ENCODE peak calls at places on chromosomes 13 and 19, in ten cellular contexts. F is activated CD8-positive, alpha-beta memory T cell treated with anti-CD3 and anti-CD28 coated beads, Interleukin-2, amount 10 ng/mL, durations not matched to agents 7 days and 5 days; V is GM19239; A is germinal center; O is HT1080; W is EL; D is mucosa of gallbladder; H is GM10248; Y is SK-N-MC; R is MV-4-11. T is an unnamed sample.

GRCh38 chr13:39565036-39565949 is 37.7 kb downstream of the LHFPL6 start:
- DNase-seq in F (no peak), D (no peak), Y (peak; percentile 80), A (no peak), W (peak; percentile 97), O (peak; percentile 89), R (no peak), V (no peak), H (no peak), T (no peak)

GRCh38 chr19:56084835-56085536 is 36.1 kb downstream of the ZNF787 start:
- DNase-seq in Y (no peak), W (no peak), F (no peak), H (no peak), A (no peak), D (no peak), R (no peak), V (no peak), O (no peak), T (no peak)

GRCh38 chr19:19447536-19448237 is 42.2 kb downstream of the GATAD2A start:
- DNase-seq in Y (no peak), R (peak; percentile 37), D (no peak), F (peak; percentile 69), V (no peak), W (no peak), A (no peak), H (no peak), O (no peak), T (no peak)

GRCh38 chr13:99275093-99275469 is 16.9 kb upstream of the GPR18 start:
- DNase-seq in O (peak; percentile 88), A (no peak), Y (no peak), R (no peak), H (no peak), W (peak; percentile 57), F (peak; percentile 82), D (no peak), V (no peak), T (no peak)

GRCh38 chr19:4911786-4912672 is 2.7 kb downstream of the UHRF1 start:
- DNase-seq in R (peak; percentile 89), Y (no peak), W (peak; percentile 100), A (peak; percentile 79), D (peak; percentile 43), H (peak; percentile 65), O (peak; percentile 98), V (peak; percentile 47), F (peak; percentile 81), T (peak; percentile 78)

GRCh38 chr13:97284558-97284957 is 62.4 kb downstream of the MBNL2 start:
- DNase-seq in R (no peak), Y (no peak), D (no peak), V (no peak), O (no peak), W (no peak), F (no peak), H (no peak), A (no peak), T (no peak)

GRCh38 chr13:58085819-58086218 is 454.3 kb downstream of the PCDH17 start:
- DNase-seq in F (peak; percentile 40), A (no peak), V (no peak), D (no peak), R (peak; percentile 45), O (peak; percentile 62), H (no peak), W (no peak), Y (no peak), T (peak; percentile 3)

GRCh38 chr13:24737042-24737441 is 26.9 kb upstream of the RNF17 start:
- DNase-seq in R (no peak), W (no peak), H (no peak), D (no peak), A (no peak), O (no peak), V (no peak), Y (no peak), F (no peak), T (no peak)

GRCh38 chr19:55178781-55179569 is 1.1 kb downstream of the SYT5 start:
- DNase-seq in D (peak; percentile 58), A (peak; percentile 93), Y (no peak), R (peak; percentile 94), V (peak; percentile 97), O (peak; percentile 71), H (peak; percentile 95), W (peak; percentile 79), F (peak; percentile 96), T (peak; percentile 99)

GRCh38 chr13:19591864-19592263 is 30.5 kb upstream of the TPTE2 start:
- DNase-seq in A (no peak), F (no peak), V (no peak), R (peak; percentile 87), Y (no peak), D (no peak), H (no peak), W (no peak), O (no peak), T (no peak)

GRCh38 chr13:92657565-92657964 is 569.0 kb upstream of the GPC6 start:
- DNase-seq in A (no peak), D (no peak), F (no peak), V (no peak), Y (no peak), O (peak; percentile 73), H (no peak), W (no peak), R (no peak), T (no peak)

GRCh38 chr19:1425102-1425842 is 12.9 kb upstream of the RPS15 start:
- DNase-seq in A (no peak), D (no peak), O (no peak), V (no peak), W (no peak), H (no peak), R (peak; percentile 82), Y (no peak), F (no peak), T (no peak)

GRCh38 chr13:113141591-113141950 is 16.9 kb upstream of the PROZ start:
- DNase-seq in D (no peak), A (no peak), Y (no peak), W (no peak), O (no peak), H (no peak), F (no peak), V (no peak), R (no peak), T (no peak)

GRCh38 chr13:28329395-28330158 is 165.4 kb downstream of the FLT1 start:
- DNase-seq in O (peak; percentile 92), D (no peak), V (no peak), H (no peak), F (no peak), R (no peak), Y (no peak), A (no peak), W (peak; percentile 96), T (no peak)

GRCh38 chr13:84702174-84702573 is 819.9 kb upstream of the SLITRK1 start:
- DNase-seq in A (no peak), Y (no peak), V (no peak), H (no peak), F (no peak), D (no peak), O (no peak), R (no peak), W (no peak), T (no peak)

GRCh38 chr13:60267498-60268202 is 103.9 kb upstream of the DIAPH3 start:
- DNase-seq in D (peak; percentile 15), A (no peak), W (peak; percentile 2), H (no peak), O (peak; percentile 20), Y (no peak), R (no peak), V (no peak), F (peak; percentile 68), T (no peak)

GRCh38 chr13:51834581-51835158 is 10.3 kb downstream of the TMEM272 start:
- DNase-seq in D (no peak), R (no peak), A (no peak), Y (no peak), H (no peak), F (no peak), V (no peak), W (no peak), O (no peak), T (no peak)

GRCh38 chr19:7455600-7456296 is 33.1 kb downstream of the PEX11G start:
- DNase-seq in O (no peak), W (no peak), F (no peak), V (no peak), A (no peak), D (no peak), H (no peak), Y (no peak), R (no peak), T (no peak)

GRCh38 chr13:32472194-32472621 is 44.3 kb upstream of the N4BP2L1 start:
- DNase-seq in O (no peak), Y (no peak), F (no peak), R (peak; percentile 59), D (no peak), H (peak; percentile 53), V (no peak), W (no peak), A (no peak), T (peak; percentile 42)

GRCh38 chr13:102642475-102642874 is 45.7 kb downstream of the TPP2 start:
- DNase-seq in O (no peak), R (no peak), D (no peak), A (no peak), F (no peak), H (no peak), W (no peak), V (no peak), Y (no peak), T (no peak)

GRCh38 chr13:106063591-106064308 is 471.7 kb downstream of the EFNB2 start:
- DNase-seq in Y (no peak), O (peak; percentile 85), A (no peak), H (no peak), R (no peak), V (no peak), W (peak; percentile 91), F (no peak), D (no peak), T (no peak)

GRCh38 chr19:10206226-10206873 is 11.6 kb upstream of the DNMT1 start:
- DNase-seq in D (no peak), O (peak; percentile 71), V (no peak), Y (no peak), A (no peak), H (no peak), R (no peak), W (peak; percentile 74), F (no peak), T (no peak)

GRCh38 chr13:28532226-28533048 is 37.5 kb upstream of the FLT1 start:
- DNase-seq in A (no peak), W (peak; percentile 55), V (peak; percentile 28), H (peak; percentile 43), Y (no peak), O (no peak), F (no peak), D (peak; percentile 14), R (no peak), T (peak; percentile 50)

GRCh38 chr13:113981201-113981605 is 7.3 kb upstream of the C13orf46 start:
- DNase-seq in O (peak; percentile 34), W (no peak), R (no peak), A (no peak), F (no peak), Y (no peak), V (no peak), H (no peak), D (peak; percentile 95), T (no peak)

GRCh38 chr19:5966215-5966614 is 11.7 kb downstream of the RANBP3 start:
- DNase-seq in A (no peak), R (no peak), V (no peak), W (no peak), Y (no peak), H (no peak), F (no peak), O (no peak), D (peak; percentile 59), T (no peak)

GRCh38 chr19:49421039-49421877 is 2.0 kb downstream of the PTH2 start:
- DNase-seq in W (peak; percentile 61), A (peak; percentile 83), Y (peak; percentile 35), O (no peak), V (no peak), H (no peak), D (peak; percentile 47), R (peak; percentile 59), F (peak; percentile 56), T (peak; percentile 76)

GRCh38 chr19:47512948-47513319 is 1.9 kb downstream of the NAPA start:
- DNase-seq in Y (no peak), H (no peak), A (no peak), D (no peak), O (no peak), R (no peak), V (no peak), F (no peak), W (no peak), T (no peak)

GRCh38 chr13:70353096-70353495 is 244.8 kb upstream of the KLHL1 start:
- DNase-seq in Y (no peak), V (no peak), D (no peak), R (no peak), O (no peak), F (no peak), H (no peak), W (no peak), A (no peak), T (no peak)